ENCODE peak calls at places on chromosomes 4 and X, in four cellular contexts. T, U, X and Z are unnamed samples.

GRCh38 chr4:84966382-84967291 is at the start of gene WDFY3:
- DNase-seq in T (peak), U (peak), X (no peak), Z (peak)

GRCh38 chrX:151875270-151876026 is 37.2 kb upstream of the MAGEA4 start:
- DNase-seq in T (no peak), U (no peak), X (no peak), Z (no peak)

GRCh38 chr4:24912252-24913098 is at the start of gene CCDC149:
- DNase-seq in T (peak), U (peak), X (no peak), Z (peak)

GRCh38 chrX:109872021-109872730 is 130.7 kb upstream of the TMEM164 start:
- DNase-seq in T (no peak), U (peak), X (no peak), Z (no peak)

GRCh38 chrX:51834076-51834475 is 59.3 kb upstream of the MAGED1 start:
- DNase-seq in T (no peak), U (no peak), X (no peak), Z (no peak)

GRCh38 chr4:154018659-154019058 is 229.8 kb upstream of the SFRP2 start:
- DNase-seq in T (peak), U (no peak), X (no peak), Z (no peak)

GRCh38 chr4:43757147-43757546 is 691.5 kb downstream of the KCTD8 start:
- DNase-seq in T (no peak), U (no peak), X (no peak), Z (peak)

GRCh38 chr4:84792366-84793301 is 173.9 kb downstream of the WDFY3 start:
- DNase-seq in T (peak), U (no peak), X (no peak), Z (no peak)

GRCh38 chr4:36310793-36311192 is 29.4 kb downstream of the DTHD1 start:
- DNase-seq in T (no peak), U (no peak), X (no peak), Z (no peak)

GRCh38 chrX:41334866-41335589 is 1.1 kb downstream of the DDX3X start:
- DNase-seq in T (peak), U (no peak), X (no peak), Z (peak)

GRCh38 chr4:7109169-7109568 is 41.3 kb upstream of the GRPEL1 start:
- DNase-seq in T (no peak), U (no peak), X (no peak), Z (no peak)

GRCh38 chrX:87409113-87409841 is 108.3 kb upstream of the KLHL4 start:
- DNase-seq in T (no peak), U (peak), X (no peak), Z (peak)

GRCh38 chr4:24067781-24068193 is 177.9 kb upstream of the PPARGC1A start:
- DNase-seq in T (no peak), U (no peak), X (no peak), Z (no peak)

GRCh38 chrX:107674480-107675364 is 46.4 kb downstream of the PRPS1 start:
- DNase-seq in T (no peak), U (no peak), X (no peak), Z (peak)

GRCh38 chrX:50814701-50815476 is 895 bp upstream of the SHROOM4 start:
- DNase-seq in T (no peak), U (no peak), X (no peak), Z (no peak)

GRCh38 chr4:112916868-112917267 is 132.6 kb upstream of the ANK2 start:
- DNase-seq in T (no peak), U (no peak), X (no peak), Z (no peak)
- H3K27ac ChIP-seq in T (no peak), U (no peak), X (no peak), Z (no peak)

GRCh38 chr4:165360041-165360782 is 18.6 kb upstream of the CPE start:
- DNase-seq in T (no peak), U (no peak), X (no peak), Z (no peak)
- TF ChIP-seq NFIC in T (no peak), U (no peak), X (no peak), Z (no peak)

GRCh38 chr4:575281-576141 is 584 bp downstream of the TMEM271 start:
- DNase-seq in T (peak), U (no peak), X (no peak), Z (no peak)
- TF ChIP-seq REST in T (peak), U (peak), X (no peak), Z (no peak)

DNA sequence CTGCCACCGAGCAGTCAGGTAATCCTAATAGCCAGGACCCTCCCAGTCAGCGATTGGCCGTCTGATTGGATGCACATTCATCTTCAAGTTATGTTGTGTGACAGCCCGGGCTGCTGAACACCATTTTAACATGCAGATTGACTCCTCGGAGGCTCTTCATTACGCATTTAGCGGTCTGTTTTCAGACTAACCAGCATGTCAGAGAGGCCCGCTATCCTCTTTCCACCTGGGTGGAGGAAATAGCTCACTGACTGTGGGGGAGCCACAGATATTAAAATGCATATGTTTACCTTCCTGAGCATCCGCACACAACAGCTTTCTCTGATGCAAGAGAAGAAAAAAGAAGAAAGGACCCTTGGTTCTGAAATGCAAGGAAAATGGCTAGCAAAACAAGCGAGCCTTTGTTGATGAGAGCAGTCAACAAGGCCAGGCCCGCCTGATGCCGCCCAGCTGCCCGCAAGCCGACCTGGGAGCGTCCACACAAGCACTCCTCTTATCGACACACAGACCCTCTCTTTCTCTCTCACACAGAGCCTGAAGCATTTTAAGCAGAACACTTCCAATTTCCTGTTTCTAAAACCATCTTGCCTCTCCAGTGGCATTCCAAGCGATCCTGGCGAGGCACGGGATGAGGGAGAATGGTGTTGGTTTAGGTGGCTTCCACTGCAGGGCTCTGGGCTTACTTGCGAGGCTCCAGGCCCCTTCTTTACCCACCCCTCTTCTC is 118.3 kb downstream of the MGST2 start:
- DNase-seq in T (peak), U (peak), X (no peak), Z (no peak)
- H3K27ac ChIP-seq in T (peak), U (no peak), X (no peak), Z (no peak)